ENCODE peak calls at places on chromosome 17, in seven cellular contexts. M, U, F, X, W, N and V are unnamed samples.

GRCh38 chr17:72510454-72511016 is 389.7 kb downstream of the SOX9 start:
- DNase-seq in M (no peak), U (no peak), F (no peak), X (no peak), W (peak), N (no peak), V (peak)

GRCh38 chr17:74882517-74883240 is 9.9 kb upstream of the FDXR start:
- DNase-seq in M (no peak), U (no peak), F (no peak), X (no peak), W (no peak), N (no peak), V (no peak)

GRCh38 chr17:45973943-45974859 is 24.8 kb upstream of the STH start:
- DNase-seq in M (no peak), U (no peak), F (no peak), X (no peak), W (no peak), N (peak), V (no peak)

GRCh38 chr17:11618861-11619566 is 20.7 kb downstream of the DNAH9 start:
- DNase-seq in M (peak), U (no peak), F (peak), X (no peak), W (no peak), N (no peak), V (no peak)

GRCh38 chr17:45904886-45905285 is 10.5 kb downstream of the MAPT start:
- DNase-seq in M (no peak), U (no peak), F (no peak), X (no peak), W (no peak), N (no peak), V (no peak)

GRCh38 chr17:53033297-53033696 is 789.4 kb upstream of the KIF2B start:
- DNase-seq in M (no peak), U (no peak), F (no peak), X (no peak), W (no peak), N (no peak), V (no peak)

GRCh38 chr17:41968676-41969075 is 2.1 kb downstream of the CNP start:
- DNase-seq in M (no peak), U (no peak), F (no peak), X (no peak), W (no peak), N (peak), V (no peak)

GRCh38 chr17:40901981-40902862 is 17.2 kb upstream of the KRT20 start:
- DNase-seq in M (no peak), U (peak), F (no peak), X (no peak), W (peak), N (no peak), V (no peak)

GRCh38 chr17:78517421-78517820 is 59.8 kb downstream of the DNAH17 start:
- DNase-seq in M (peak), U (no peak), F (no peak), X (no peak), W (peak), N (no peak), V (no peak)

GRCh38 chr17:55609737-55610201 is 98.5 kb upstream of the SMIM36 start:
- DNase-seq in M (no peak), U (no peak), F (peak), X (no peak), W (peak), N (no peak), V (peak)

GRCh38 chr17:83108709-83109108 is 29.3 kb downstream of the METRNL start:
- DNase-seq in M (no peak), U (no peak), F (no peak), X (no peak), W (no peak), N (no peak), V (no peak)

GRCh38 chr17:43546317-43547188 is at the start of gene ETV4:
- DNase-seq in M (peak), U (peak), F (peak), X (peak), W (peak), N (peak), V (peak)

DNA sequence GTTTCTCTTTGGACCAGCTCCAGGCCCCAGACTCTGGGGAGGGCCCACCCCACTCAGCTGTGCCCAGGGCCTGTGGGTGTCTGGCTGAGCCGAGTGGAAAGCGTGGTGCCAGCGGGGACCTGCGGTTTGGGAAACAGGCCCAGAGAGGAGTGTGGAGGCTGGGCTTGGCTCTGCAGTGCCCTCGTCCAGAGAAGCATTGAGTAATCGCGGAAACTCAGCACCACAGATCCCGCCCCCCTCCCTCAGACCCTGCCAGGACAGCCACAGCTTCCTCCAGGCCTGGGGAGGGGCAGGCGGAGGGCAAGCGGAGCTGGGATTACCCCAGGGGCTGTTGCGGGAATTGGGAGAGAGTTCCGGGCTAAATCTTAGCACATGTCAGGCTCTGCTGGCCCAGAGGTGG is 14.6 kb upstream of the PITPNA start:
- DNase-seq in M (peak), U (no peak), F (peak), X (no peak), W (peak), N (peak), V (no peak)
- H3K4me3 ChIP-seq in M (no peak), U (no peak), F (no peak), X (no peak), W (no peak), N (peak), V (no peak)

DNA sequence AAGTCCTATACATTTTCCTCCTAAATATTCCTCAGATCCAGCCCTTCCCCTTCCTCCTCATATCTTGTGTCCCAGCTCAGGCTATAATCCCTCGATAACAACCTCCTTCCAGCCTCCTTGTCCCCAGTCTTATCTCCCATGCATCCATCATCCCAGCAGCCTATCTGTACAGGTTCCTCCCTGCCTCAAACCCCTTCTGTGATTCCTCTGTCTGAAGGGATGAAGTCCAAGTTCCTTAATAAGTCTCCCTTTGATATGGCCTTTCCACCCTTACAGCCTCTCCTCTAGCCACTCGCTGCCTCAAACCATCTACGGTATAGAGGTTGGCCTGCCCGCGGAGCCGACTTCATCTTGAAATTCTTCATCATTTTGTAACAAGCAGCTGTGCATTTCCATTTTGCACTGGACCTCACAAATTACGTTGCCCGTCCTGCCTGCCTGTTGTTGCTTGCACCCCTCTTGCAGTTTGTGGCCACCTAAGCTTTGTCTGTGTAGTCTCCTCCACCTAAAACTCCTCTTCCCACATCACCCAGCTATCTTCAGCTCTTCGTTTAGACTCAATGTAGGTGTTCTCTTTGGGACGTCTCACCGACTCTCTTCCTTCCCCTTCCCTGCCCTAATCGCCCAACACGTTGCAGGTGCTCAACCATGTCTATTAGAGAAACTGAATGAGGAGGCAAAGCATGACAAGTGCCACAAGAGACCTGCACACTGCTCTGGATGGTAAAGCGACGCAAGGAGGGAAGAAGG is 763 bp upstream of the CDK5RAP3 start:
- DNase-seq in M (no peak), U (no peak), F (no peak), X (no peak), W (no peak), N (no peak), V (no peak)
- H3K27ac ChIP-seq in M (no peak), U (peak), F (no peak), X (no peak), W (no peak), N (no peak), V (no peak)

GRCh38 chr17:51850206-51850605 is 308.3 kb downstream of the CA10 start:
- DNase-seq in M (no peak), U (no peak), F (no peak), X (no peak), W (no peak), N (no peak), V (no peak)
- TF ChIP-seq CTCF in M (no peak), U (no peak), F (no peak), X (no peak), W (no peak), N (no peak), V (no peak)

GRCh38 chr17:17416007-17416399 is 60.8 kb upstream of the MED9 start:
- DNase-seq in M (no peak), U (peak), F (no peak), X (no peak), W (peak), N (no peak), V (peak)
- H3K4me3 ChIP-seq in M (no peak), U (no peak), F (no peak), X (no peak), W (no peak), N (no peak), V (no peak)

GRCh38 chr17:8105957-8106398 is 12.3 kb downstream of the ALOXE3 start:
- DNase-seq in M (no peak), U (no peak), F (no peak), X (no peak), W (no peak), N (no peak), V (no peak)

GRCh38 chr17:8110907-8111306 is 7.4 kb downstream of the ALOXE3 start:
- DNase-seq in M (no peak), U (no peak), F (no peak), X (no peak), W (no peak), N (no peak), V (no peak)

GRCh38 chr17:8108972-8109668 is 9.2 kb downstream of the ALOXE3 start:
- DNase-seq in M (no peak), U (no peak), F (no peak), X (no peak), W (no peak), N (no peak), V (no peak)

GRCh38 chr17:8110456-8110804 is 7.9 kb downstream of the ALOXE3 start:
- DNase-seq in M (no peak), U (no peak), F (no peak), X (no peak), W (no peak), N (no peak), V (no peak)

DNA sequence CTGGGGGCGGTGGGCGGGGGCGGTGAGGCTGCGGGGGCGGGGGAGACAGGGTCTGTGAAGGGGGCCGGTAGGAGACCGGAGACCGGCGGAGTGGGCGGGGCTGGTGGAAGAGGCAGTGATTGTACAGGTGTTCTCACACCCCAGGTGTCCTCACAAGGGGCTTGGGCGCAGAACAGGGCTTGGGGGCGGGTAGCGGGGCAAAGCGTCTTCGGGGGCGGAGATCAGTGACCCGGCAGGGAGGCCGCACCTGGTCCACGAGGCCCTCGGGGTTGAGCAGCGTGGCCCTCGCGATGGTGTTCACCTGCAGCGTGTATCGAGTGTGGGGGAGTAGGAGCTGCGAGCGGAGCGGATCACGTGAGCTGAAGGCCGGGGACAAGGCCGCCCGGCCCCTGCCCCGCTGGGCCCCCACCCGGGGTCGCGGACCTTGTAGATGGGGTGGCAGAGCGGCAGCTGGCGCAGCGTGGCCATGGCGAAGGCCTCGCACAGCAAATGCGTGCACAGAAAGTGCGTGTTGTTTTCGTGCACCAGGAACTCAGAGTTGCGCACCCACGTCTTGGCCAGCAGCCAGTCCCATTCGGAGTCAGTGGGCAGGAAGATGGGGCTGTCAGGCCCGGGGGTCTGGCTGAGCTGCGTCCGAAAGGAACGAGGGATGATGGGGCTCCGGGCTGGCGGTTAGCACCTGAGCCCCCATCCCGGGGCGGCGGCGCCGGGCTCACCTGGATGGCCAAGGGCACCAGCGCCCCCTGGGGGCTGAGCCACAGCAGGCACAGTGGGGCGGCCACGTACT is 8.5 kb downstream of the ALOXE3 start:
- DNase-seq in M (no peak), U (peak), F (peak), X (peak), W (peak), N (peak), V (peak)
- H3K27ac ChIP-seq in M (no peak), U (no peak), F (no peak), X (peak), W (no peak), N (no peak), V (no peak)

GRCh38 chr17:29594441-29595090 is 1.6 kb downstream of the ANKRD13B start:
- DNase-seq in M (peak), U (no peak), F (no peak), X (no peak), W (no peak), N (no peak), V (no peak)
- TF ChIP-seq CTCF in M (no peak), U (no peak), F (no peak), X (no peak), W (no peak), N (no peak), V (no peak)

GRCh38 chr17:56779306-56779705 is 54.4 kb downstream of the C17orf67 start:
- DNase-seq in M (no peak), U (no peak), F (no peak), X (no peak), W (no peak), N (no peak), V (no peak)
- H3K4me3 ChIP-seq in M (no peak), U (no peak), F (no peak), X (peak), W (no peak), N (no peak), V (no peak)

GRCh38 chr17:31593806-31594205 is 202.3 kb downstream of the RAB11FIP4 start:
- DNase-seq in M (peak), U (no peak), F (no peak), X (no peak), W (peak), N (peak), V (no peak)
- H3K27ac ChIP-seq in M (peak), U (no peak), F (no peak), X (no peak), W (peak), N (peak), V (no peak)